ENCODE peak calls at places on chromosomes 1 and 21, in five cellular contexts. One of them, this sample, is unnamed.
A peak's percentile ranks its signal among the peaks of the same experiment; 100 is the strongest.

GRCh38 chr1:42085596-42085995 is 67.6 kb upstream of the GUCA2B start:
- DNase-seq in neural progenitor cell: no peak
- DNase-seq in fibroblast of lung: peak; percentile 19
- DNase-seq in astrocyte: no peak
- DNase-seq in H9: no peak
- DNase-seq in this sample: no peak

GRCh38 chr1:28971980-28972771 is 57.8 kb downstream of the EPB41 start:
- DNase-seq in H9: no peak
- DNase-seq in neural progenitor cell: no peak
- DNase-seq in astrocyte: peak; percentile 92
- DNase-seq in fibroblast of lung: peak; percentile 91
- DNase-seq in this sample: no peak

GRCh38 chr21:16709866-16710550 is 802.8 kb upstream of the CXADR start:
- DNase-seq in fibroblast of lung: peak; percentile 75
- DNase-seq in H9: no peak
- DNase-seq in neural progenitor cell: peak; percentile 15
- DNase-seq in astrocyte: peak; percentile 76
- DNase-seq in this sample: no peak

GRCh38 chr21:45562401-45562800 is 20.2 kb upstream of the SLC19A1 start:
- DNase-seq in astrocyte: no peak
- DNase-seq in fibroblast of lung: no peak
- DNase-seq in H9: peak; percentile 7
- DNase-seq in neural progenitor cell: no peak
- DNase-seq in this sample: peak; percentile 15

GRCh38 chr1:220370041-220370700 is 97.9 kb upstream of the RAB3GAP2 start:
- DNase-seq in fibroblast of lung: peak; percentile 86
- DNase-seq in H9: no peak
- DNase-seq in neural progenitor cell: peak; percentile 30
- DNase-seq in astrocyte: peak; percentile 95
- DNase-seq in this sample: peak; percentile 69

GRCh38 chr1:56710646-56711045 is 65.5 kb downstream of the PRKAA2 start:
- DNase-seq in astrocyte: peak; percentile 87
- DNase-seq in fibroblast of lung: peak; percentile 74
- DNase-seq in neural progenitor cell: no peak
- DNase-seq in H9: no peak
- DNase-seq in this sample: no peak

GRCh38 chr1:161954466-161954865 is 69.2 kb downstream of the OLFML2B start:
- DNase-seq in H9: no peak
- DNase-seq in neural progenitor cell: no peak
- DNase-seq in fibroblast of lung: peak; percentile 21
- DNase-seq in astrocyte: peak; percentile 57
- DNase-seq in this sample: no peak

GRCh38 chr21:32411366-32412161 is 942 bp upstream of the EVA1C start:
- DNase-seq in astrocyte: peak; percentile 49
- DNase-seq in H9: peak; percentile 39
- DNase-seq in neural progenitor cell: peak; percentile 55
- DNase-seq in fibroblast of lung: peak; percentile 84
- DNase-seq in this sample: peak; percentile 71

GRCh38 chr1:6045561-6045960 is at the start of gene KCNAB2:
- DNase-seq in H9: no peak
- DNase-seq in neural progenitor cell: no peak
- DNase-seq in fibroblast of lung: no peak
- DNase-seq in astrocyte: no peak
- DNase-seq in this sample: no peak

GRCh38 chr1:246565751-246566127 is 322 bp downstream of the TFB2M start:
- DNase-seq in fibroblast of lung: no peak
- DNase-seq in neural progenitor cell: peak; percentile 85
- DNase-seq in astrocyte: peak; percentile 62
- DNase-seq in H9: no peak
- DNase-seq in this sample: no peak

GRCh38 chr1:183318433-183318832 is 99.7 kb downstream of the NMNAT2 start:
- DNase-seq in H9: peak; percentile 70
- DNase-seq in astrocyte: peak; percentile 75
- DNase-seq in neural progenitor cell: peak; percentile 61
- DNase-seq in fibroblast of lung: peak; percentile 92
- DNase-seq in this sample: peak; percentile 85

GRCh38 chr1:94954292-94955220 is 27.6 kb upstream of the CNN3 start:
- DNase-seq in fibroblast of lung: no peak
- DNase-seq in H9: no peak
- DNase-seq in astrocyte: no peak
- DNase-seq in neural progenitor cell: peak; percentile 71
- DNase-seq in this sample: no peak

GRCh38 chr21:32844076-32844475 is 72.5 kb upstream of the PAXBP1 start:
- DNase-seq in neural progenitor cell: no peak
- DNase-seq in H9: no peak
- DNase-seq in astrocyte: no peak
- DNase-seq in fibroblast of lung: no peak
- DNase-seq in this sample: no peak

GRCh38 chr1:193417420-193417819 is 231.0 kb upstream of the B3GALT2 start:
- DNase-seq in neural progenitor cell: no peak
- DNase-seq in H9: no peak
- DNase-seq in astrocyte: peak; percentile 25
- DNase-seq in fibroblast of lung: peak; percentile 20
- DNase-seq in this sample: no peak

GRCh38 chr1:29145739-29146437 is 22.2 kb upstream of the TMEM200B start:
- DNase-seq in neural progenitor cell: no peak
- DNase-seq in H9: no peak
- DNase-seq in astrocyte: peak; percentile 92
- DNase-seq in fibroblast of lung: peak; percentile 72
- DNase-seq in this sample: no peak

DNA sequence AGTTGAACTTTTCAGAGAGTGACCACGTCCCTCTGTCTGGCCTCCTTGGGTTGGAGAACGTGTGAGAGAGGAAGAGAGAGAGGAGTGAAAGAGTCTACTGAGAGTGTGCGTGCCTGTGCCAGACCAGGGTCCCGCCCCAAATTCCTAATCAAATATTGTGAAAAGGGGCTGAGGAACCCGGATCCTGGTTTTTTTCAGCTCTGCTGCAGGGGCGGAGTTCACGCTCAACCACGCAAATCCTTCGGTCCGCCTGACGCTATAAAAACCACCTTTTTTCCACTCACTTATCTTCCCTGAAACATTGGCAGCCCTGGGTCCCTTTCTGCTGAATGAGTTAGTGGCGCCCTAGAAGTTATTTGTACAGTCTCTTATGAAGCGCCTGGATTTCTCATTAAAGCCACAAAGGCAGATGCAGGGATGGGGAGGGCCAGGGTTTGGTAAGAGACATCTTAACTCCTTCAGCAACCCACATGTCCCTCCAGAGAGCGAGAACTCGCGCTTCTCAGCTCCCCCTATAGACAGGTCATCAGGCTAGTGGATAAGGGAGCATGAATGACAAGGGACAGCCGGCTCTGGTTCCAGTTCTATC is at the start of gene FMOD:
- DNase-seq in H9: peak; percentile 62
- DNase-seq in astrocyte: peak; percentile 47
- DNase-seq in neural progenitor cell: peak; percentile 40
- DNase-seq in fibroblast of lung: peak; percentile 72
- DNase-seq in this sample: peak; percentile 78
- TF ChIP-seq CTCF in H9: peak; percentile 49
- TF ChIP-seq CTCF in astrocyte: no peak
- TF ChIP-seq CTCF in neural progenitor cell: peak; percentile 32
- TF ChIP-seq CTCF in fibroblast of lung: peak; percentile 9
- TF ChIP-seq CTCF in this sample: peak; percentile 63

DNA sequence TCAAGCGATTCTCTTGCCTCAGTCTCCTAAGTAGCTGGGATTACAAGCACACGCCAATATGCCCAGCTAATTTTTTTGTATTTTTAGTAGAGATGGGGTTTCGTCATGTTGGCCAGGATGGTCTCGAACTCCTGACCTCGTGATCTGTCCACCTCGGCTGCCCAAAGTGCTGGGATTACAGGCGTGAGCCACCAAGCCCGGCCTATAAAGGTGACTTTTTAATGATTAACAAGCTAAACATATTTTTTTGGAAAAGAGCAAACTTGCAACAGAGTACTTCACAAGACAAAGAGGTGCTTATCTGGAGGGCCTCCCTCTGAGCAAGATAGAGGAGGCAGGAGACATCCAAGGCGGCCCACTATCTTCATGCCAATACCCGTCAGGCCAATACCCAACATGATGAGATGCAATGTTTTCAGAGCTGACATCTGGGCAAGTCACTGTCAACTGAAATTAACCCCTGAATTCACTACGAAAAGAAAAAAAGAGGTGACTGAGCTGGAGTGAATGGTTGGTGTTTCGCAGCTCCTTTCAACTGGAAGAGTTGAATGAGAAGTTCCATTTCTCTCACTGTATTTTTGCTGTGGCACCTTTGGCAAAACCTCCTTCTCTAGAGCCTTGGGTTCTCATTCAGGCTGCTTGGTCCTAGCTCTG is 10.4 kb downstream of the BCAR3 start:
- DNase-seq in neural progenitor cell: no peak
- DNase-seq in fibroblast of lung: no peak
- DNase-seq in astrocyte: no peak
- DNase-seq in H9: no peak
- DNase-seq in this sample: peak; percentile 68
- H3K4me1 ChIP-seq in neural progenitor cell: peaks cover 16% of the 10 kb centered on the region
- H3K4me1 ChIP-seq in fibroblast of lung: peaks cover 40% of the 10 kb centered on the region
- H3K4me1 ChIP-seq in astrocyte: peaks cover 80% of the 10 kb centered on the region
- H3K4me1 ChIP-seq in H9: peaks cover 3% of the 10 kb centered on the region
- H3K4me1 ChIP-seq in this sample: peaks cover 54% of the 10 kb centered on the region

GRCh38 chr1:78687315-78687714 is 37.7 kb downstream of the IFI44 start:
- DNase-seq in fibroblast of lung: no peak
- DNase-seq in neural progenitor cell: no peak
- DNase-seq in H9: no peak
- DNase-seq in astrocyte: no peak
- DNase-seq in this sample: no peak
- H3K9ac ChIP-seq in fibroblast of lung: no peak overlapping the region
- H3K9ac ChIP-seq in neural progenitor cell: no peak overlapping the region
- H3K9ac ChIP-seq in H9: no peak overlapping the region
- H3K9ac ChIP-seq in astrocyte: no peak overlapping the region
- H3K9ac ChIP-seq in this sample: no peak overlapping the region

GRCh38 chr1:31760901-31761470 is 3.2 kb downstream of the ADGRB2 start:
- DNase-seq in H9: peak; percentile 85
- DNase-seq in neural progenitor cell: peak; percentile 85
- DNase-seq in fibroblast of lung: peak; percentile 63
- DNase-seq in astrocyte: peak; percentile 41
- DNase-seq in this sample: peak; percentile 89
- TF ChIP-seq CTCF in H9: no peak
- TF ChIP-seq CTCF in neural progenitor cell: no peak
- TF ChIP-seq CTCF in fibroblast of lung: no peak
- TF ChIP-seq CTCF in astrocyte: no peak
- TF ChIP-seq CTCF in this sample: no peak

GRCh38 chr1:32949519-32949918 is 15.1 kb downstream of the RNF19B start:
- DNase-seq in H9: no peak
- DNase-seq in neural progenitor cell: no peak
- DNase-seq in astrocyte: no peak
- DNase-seq in fibroblast of lung: no peak
- DNase-seq in this sample: no peak

GRCh38 chr1:32948905-32949304 is 15.7 kb downstream of the RNF19B start:
- DNase-seq in fibroblast of lung: no peak
- DNase-seq in neural progenitor cell: no peak
- DNase-seq in H9: no peak
- DNase-seq in astrocyte: no peak
- DNase-seq in this sample: no peak

GRCh38 chr1:32948082-32948722 is 16.4 kb downstream of the RNF19B start:
- DNase-seq in astrocyte: no peak
- DNase-seq in H9: no peak
- DNase-seq in neural progenitor cell: no peak
- DNase-seq in fibroblast of lung: no peak
- DNase-seq in this sample: no peak

GRCh38 chr1:32946413-32946812 is 18.2 kb downstream of the RNF19B start:
- DNase-seq in H9: no peak
- DNase-seq in astrocyte: no peak
- DNase-seq in neural progenitor cell: no peak
- DNase-seq in fibroblast of lung: no peak
- DNase-seq in this sample: no peak

DNA sequence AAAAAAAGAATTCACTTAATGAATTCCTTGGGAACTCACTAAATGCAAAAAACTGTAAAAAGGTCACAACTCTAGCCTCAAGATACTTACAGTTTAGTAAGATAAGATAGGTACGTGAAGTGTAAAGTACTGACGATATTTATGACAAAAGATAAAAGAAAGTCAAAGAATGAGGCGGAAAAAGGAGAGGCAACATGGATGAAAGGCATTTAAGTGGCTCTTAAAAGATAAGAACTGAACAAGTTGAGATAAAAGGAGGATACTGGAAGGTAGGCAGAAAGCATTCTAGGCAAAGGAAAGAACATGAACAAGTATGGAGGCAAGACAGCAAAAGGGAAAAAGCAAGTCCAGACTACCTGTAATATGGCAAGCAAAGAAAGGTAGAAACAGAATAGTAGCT is 16.9 kb downstream of the RNF19B start:
- DNase-seq in fibroblast of lung: no peak
- DNase-seq in neural progenitor cell: no peak
- DNase-seq in astrocyte: no peak
- DNase-seq in H9: no peak
- DNase-seq in this sample: no peak
- H3K4me1 ChIP-seq in fibroblast of lung: no peaks in the 10 kb centered on the region
- H3K4me1 ChIP-seq in neural progenitor cell: no peaks in the 10 kb centered on the region
- H3K4me1 ChIP-seq in astrocyte: no peaks in the 10 kb centered on the region
- H3K4me1 ChIP-seq in H9: no peaks in the 10 kb centered on the region
- H3K4me1 ChIP-seq in this sample: peaks cover 10% of the 10 kb centered on the region

GRCh38 chr1:108815566-108815965 is 41.3 kb downstream of the AKNAD1 start:
- DNase-seq in H9: no peak
- DNase-seq in astrocyte: no peak
- DNase-seq in neural progenitor cell: no peak
- DNase-seq in fibroblast of lung: no peak
- DNase-seq in this sample: no peak
- H3K9ac ChIP-seq in H9: no peak overlapping the region
- H3K9ac ChIP-seq in astrocyte: peak overlapping the region; percentile 90
- H3K9ac ChIP-seq in neural progenitor cell: no peak overlapping the region
- H3K9ac ChIP-seq in fibroblast of lung: no peak overlapping the region
- H3K9ac ChIP-seq in this sample: no peak overlapping the region

GRCh38 chr1:169509354-169509753 is 23.6 kb upstream of the SLC19A2 start:
- DNase-seq in fibroblast of lung: no peak
- DNase-seq in astrocyte: no peak
- DNase-seq in H9: no peak
- DNase-seq in neural progenitor cell: no peak
- DNase-seq in this sample: no peak
- TF ChIP-seq CTCF in fibroblast of lung: no peak
- TF ChIP-seq CTCF in astrocyte: no peak
- TF ChIP-seq CTCF in H9: no peak
- TF ChIP-seq CTCF in neural progenitor cell: no peak
- TF ChIP-seq CTCF in this sample: no peak

GRCh38 chr1:156509424-156510035 is 9.0 kb upstream of the MEF2D start:
- DNase-seq in astrocyte: no peak
- DNase-seq in neural progenitor cell: no peak
- DNase-seq in fibroblast of lung: no peak
- DNase-seq in H9: no peak
- DNase-seq in this sample: no peak

GRCh38 chr1:156508955-156509234 is 8.3 kb upstream of the MEF2D start:
- DNase-seq in astrocyte: no peak
- DNase-seq in H9: no peak
- DNase-seq in fibroblast of lung: no peak
- DNase-seq in neural progenitor cell: no peak
- DNase-seq in this sample: no peak

GRCh38 chr1:156508205-156508954 is 7.8 kb upstream of the MEF2D start:
- DNase-seq in neural progenitor cell: no peak
- DNase-seq in fibroblast of lung: peak; percentile 80
- DNase-seq in astrocyte: peak; percentile 66
- DNase-seq in H9: no peak
- DNase-seq in this sample: no peak

GRCh38 chr1:156511656-156512055 is 11.1 kb upstream of the MEF2D start:
- DNase-seq in astrocyte: no peak
- DNase-seq in neural progenitor cell: no peak
- DNase-seq in fibroblast of lung: peak; percentile 86
- DNase-seq in H9: no peak
- DNase-seq in this sample: no peak

GRCh38 chr1:156510709-156511108 is 10.1 kb upstream of the MEF2D start:
- DNase-seq in astrocyte: peak; percentile 84
- DNase-seq in H9: no peak
- DNase-seq in fibroblast of lung: peak; percentile 96
- DNase-seq in neural progenitor cell: no peak
- DNase-seq in this sample: no peak
- H3K4me1 ChIP-seq in astrocyte: peaks cover 11% of the 10 kb centered on the region
- H3K4me1 ChIP-seq in H9: no peaks in the 10 kb centered on the region
- H3K4me1 ChIP-seq in fibroblast of lung: peaks cover 20% of the 10 kb centered on the region
- H3K4me1 ChIP-seq in neural progenitor cell: no peaks in the 10 kb centered on the region
- H3K4me1 ChIP-seq in this sample: no peaks in the 10 kb centered on the region